ENCODE peak calls at places on chromosomes 2 and 18, in six cellular contexts. C, L, A, B, D and R are unnamed samples.

GRCh38 chr2:173966274-173967098 is 1.3 kb upstream of the SP3 start:
- DNase-seq in C (no peak), A (no peak), D (no peak), B (no peak), L (no peak), R (no peak)

GRCh38 chr2:2734308-2734707 is 403.2 kb upstream of the MYT1L start:
- DNase-seq in C (no peak), B (no peak), D (peak), A (no peak), L (no peak), R (no peak)

GRCh38 chr2:235160281-235160805 is 208.5 kb downstream of the SH3BP4 start:
- DNase-seq in L (no peak), B (no peak), C (no peak), A (no peak), D (no peak), R (no peak)

GRCh38 chr18:46338213-46338612 is 234.0 kb downstream of the HAUS1 start:
- DNase-seq in A (no peak), D (peak), B (no peak), C (no peak), L (no peak), R (no peak)

GRCh38 chr2:20192781-20193180 is 32.1 kb downstream of the SDC1 start:
- DNase-seq in B (no peak), D (no peak), A (no peak), L (no peak), C (no peak), R (no peak)

GRCh38 chr2:216683846-216684245 is 11.5 kb downstream of the IGFBP5 start:
- DNase-seq in A (peak), B (no peak), C (peak), D (no peak), L (peak), R (peak)

GRCh38 chr2:188601391-188601790 is 309.7 kb downstream of the GULP1 start:
- DNase-seq in B (no peak), L (no peak), C (no peak), D (no peak), A (no peak), R (no peak)

GRCh38 chr2:98882971-98883779 is 52.9 kb downstream of the CRACDL start:
- DNase-seq in L (no peak), B (no peak), D (peak), C (no peak), A (no peak), R (no peak)

GRCh38 chr2:20524412-20525040 is 77.7 kb downstream of the RHOB start:
- DNase-seq in L (no peak), C (no peak), A (no peak), B (no peak), D (no peak), R (no peak)

GRCh38 chr18:48926420-48926857 is 24.3 kb downstream of the SMAD7 start:
- DNase-seq in A (no peak), C (no peak), L (no peak), B (no peak), D (no peak), R (no peak)

GRCh38 chr2:150042844-150043503 is 444.5 kb downstream of the RND3 start:
- DNase-seq in C (no peak), A (no peak), L (no peak), D (no peak), B (no peak), R (no peak)

GRCh38 chr18:79781331-79781941 is 16.3 kb upstream of the KCNG2 start:
- DNase-seq in L (no peak), C (no peak), A (no peak), D (peak), B (no peak), R (no peak)

GRCh38 chr2:1922402-1923025 is 178.2 kb upstream of the PXDN start:
- DNase-seq in L (no peak), B (no peak), A (no peak), D (no peak), C (no peak), R (no peak)

GRCh38 chr2:219186754-219187456 is 8.8 kb downstream of the RETREG2 start:
- DNase-seq in C (no peak), B (no peak), A (no peak), L (no peak), D (no peak), R (no peak)

GRCh38 chr2:158668394-158668793 is 126.7 kb upstream of the DAPL1 start:
- DNase-seq in C (no peak), A (no peak), L (no peak), B (no peak), D (no peak), R (no peak)

GRCh38 chr2:150008901-150009300 is 421.3 kb upstream of the MMADHC start:
- DNase-seq in C (no peak), L (no peak), A (peak), B (no peak), D (no peak), R (peak)

GRCh38 chr18:31042391-31043181 is at the start of gene DSC3:
- DNase-seq in B (peak), D (peak), A (peak), L (no peak), C (no peak), R (peak)

GRCh38 chr18:57429607-57430165 is 5.5 kb upstream of the ONECUT2 start:
- DNase-seq in A (no peak), D (no peak), L (no peak), B (no peak), C (no peak), R (no peak)

DNA sequence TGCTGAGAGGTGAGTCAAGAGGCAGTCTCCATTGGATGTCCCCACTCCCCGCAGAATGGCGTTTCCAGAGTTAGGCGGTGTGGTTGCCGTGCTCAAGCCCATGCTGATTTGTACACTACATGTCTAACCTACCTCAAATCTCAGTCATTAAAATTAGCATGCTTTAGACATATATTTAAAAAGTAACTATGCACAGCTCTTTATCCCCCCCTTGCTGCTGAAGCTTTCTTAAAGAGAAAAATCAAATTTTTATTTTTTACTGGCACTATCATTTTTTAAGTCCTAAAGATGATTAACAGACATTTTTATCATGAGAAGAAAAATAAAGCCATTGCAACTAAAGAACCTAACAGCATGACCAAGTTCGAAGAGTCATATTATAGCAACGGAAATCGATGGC is 42.9 kb downstream of the BOLA3 start:
- DNase-seq in C (no peak), L (no peak), B (no peak), D (no peak), A (no peak), R (no peak)
- TF ChIP-seq CTCF in C (peak), L (peak), B (no peak), D (peak), A (no peak), R (peak)

GRCh38 chr18:3665780-3666525 is 216.0 kb downstream of the TGIF1 start:
- DNase-seq in A (peak), C (peak), B (peak), D (peak), L (peak), R (peak)

GRCh38 chr18:3666526-3667254 is 216.7 kb downstream of the TGIF1 start:
- DNase-seq in A (no peak), C (no peak), D (no peak), L (no peak), B (no peak), R (no peak)

GRCh38 chr18:3665187-3665586 is 215.2 kb downstream of the TGIF1 start:
- DNase-seq in A (no peak), L (no peak), D (no peak), B (no peak), C (no peak), R (no peak)

GRCh38 chr18:3663870-3664512 is 214.0 kb downstream of the TGIF1 start:
- DNase-seq in L (no peak), A (peak), B (no peak), D (no peak), C (no peak), R (no peak)

DNA sequence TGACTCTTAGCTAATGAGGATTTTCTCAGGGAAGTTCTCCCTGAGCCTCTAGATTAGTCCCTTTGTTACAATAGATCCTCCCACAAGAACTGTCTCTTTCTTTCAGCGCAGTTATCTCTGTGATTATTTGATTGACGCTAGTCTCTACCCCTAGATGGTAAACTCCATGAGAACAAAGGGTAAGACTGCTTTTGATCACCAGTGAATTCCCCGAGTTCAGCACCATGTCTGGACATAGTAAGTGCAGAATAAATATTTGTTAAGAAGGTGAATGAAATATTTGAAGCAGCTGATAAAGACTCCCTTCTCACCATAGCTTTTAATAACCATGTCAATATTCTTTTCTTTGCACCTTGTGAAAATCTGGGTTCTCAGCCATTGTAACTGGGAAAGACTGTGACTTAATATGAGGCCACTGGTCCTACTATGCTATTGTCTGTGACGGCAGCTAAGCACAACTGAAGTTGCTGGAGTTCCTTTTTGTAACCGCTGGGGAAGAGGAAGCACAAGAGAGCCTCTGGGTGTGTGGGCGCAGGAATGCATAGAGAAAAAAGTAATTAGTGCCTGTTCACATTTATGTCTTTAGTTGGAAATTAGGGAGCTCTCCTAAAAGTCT is 214.7 kb downstream of the TGIF1 start:
- DNase-seq in L (no peak), D (no peak), A (peak), C (no peak), B (no peak), R (no peak)
- TF ChIP-seq CTCF in L (no peak), D (no peak), A (no peak), C (no peak), B (peak), R (peak)

DNA sequence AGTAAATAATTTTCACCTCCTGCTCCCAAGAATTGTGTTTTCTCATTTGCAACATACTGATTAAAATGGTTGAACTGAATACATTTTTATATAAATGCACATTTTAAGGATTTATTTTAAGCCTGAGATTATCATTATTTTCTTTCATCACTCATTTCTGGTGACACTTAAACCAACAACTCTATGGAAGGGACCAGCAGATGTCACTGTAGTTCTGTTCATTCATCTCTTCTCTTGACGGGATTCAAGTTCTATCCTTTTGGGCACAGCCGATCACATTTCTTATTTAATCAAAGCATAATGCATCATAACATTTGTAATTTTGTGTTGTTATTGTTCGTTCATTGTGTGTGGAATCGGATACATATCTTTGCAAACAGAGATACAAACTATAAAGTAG is 417.9 kb downstream of the HRH4 start:
- DNase-seq in C (no peak), B (no peak), A (peak), D (no peak), L (peak), R (no peak)
- TF ChIP-seq CTCF in C (peak), B (peak), A (peak), D (peak), L (peak), R (peak)

DNA sequence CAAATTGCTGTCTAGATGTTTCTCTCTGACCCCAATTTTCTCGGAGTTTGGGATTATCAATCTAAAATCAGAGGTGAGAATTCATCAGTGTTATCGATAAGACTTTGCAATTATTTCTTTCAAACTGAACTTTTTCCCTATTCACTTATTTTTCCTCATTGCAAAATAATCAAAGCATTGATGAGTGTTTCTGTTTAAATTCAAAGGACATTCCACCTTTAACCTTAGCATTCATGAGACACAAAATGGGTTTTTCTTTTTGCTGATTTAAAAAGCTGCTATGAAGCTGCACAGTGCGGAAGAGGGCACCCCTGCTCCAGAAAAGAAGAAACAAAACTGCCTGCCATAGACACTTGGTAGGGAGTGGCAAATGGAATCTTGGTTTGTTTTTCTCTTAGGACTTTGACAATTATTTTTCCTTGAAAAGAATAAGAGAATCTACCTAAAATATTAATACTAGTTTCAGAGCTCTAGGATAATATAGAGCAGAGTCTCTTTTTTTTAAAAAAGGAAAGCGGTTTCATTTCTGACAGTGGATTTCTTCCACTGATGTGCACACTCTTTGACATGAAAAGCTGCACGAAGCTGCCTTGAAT is 203.4 kb downstream of the TGIF1 start:
- DNase-seq in D (no peak), C (no peak), L (no peak), A (no peak), B (no peak), R (no peak)
- TF ChIP-seq CTCF in D (no peak), C (no peak), L (no peak), A (no peak), B (no peak), R (no peak)